ENCODE peak calls at places on chromosomes 13 and 19, in five cellular contexts. Q is hepatic stellate cell, V is Ammon's horn, J is PC-9, N is DMS79. M is an unnamed sample.

GRCh38 chr13:113105032-113105993 is at the start of gene F7:
- DNase-seq in Q (no peak), V (no peak), J (no peak), N (peak), M (no peak)

GRCh38 chr19:42540071-42540553 is 11.8 kb upstream of the CEACAM1 start:
- DNase-seq in Q (no peak), V (no peak), J (no peak), N (peak), M (no peak)

GRCh38 chr13:27130223-27131015 is 41.2 kb downstream of the USP12 start:
- DNase-seq in Q (no peak), V (no peak), J (no peak), N (no peak), M (no peak)

GRCh38 chr13:32246468-32246867 is 68.7 kb downstream of the ZAR1L start:
- DNase-seq in Q (peak), V (peak), J (peak), N (no peak), M (peak)

GRCh38 chr13:89401209-89401810 is 1730.1 kb downstream of the SLITRK5 start:
- DNase-seq in Q (no peak), V (peak), J (peak), N (no peak), M (peak)

GRCh38 chr13:41974262-41974900 is 13.5 kb upstream of the VWA8 start:
- DNase-seq in Q (no peak), V (no peak), J (no peak), N (no peak), M (no peak)

GRCh38 chr13:86681223-86681622 is 882.0 kb upstream of the SLITRK6 start:
- DNase-seq in Q (no peak), V (no peak), J (no peak), N (no peak), M (no peak)

GRCh38 chr19:15479391-15480345 is at the start of gene PGLYRP2:
- DNase-seq in Q (no peak), V (peak), J (peak), N (peak), M (no peak)

M was measured in ACHN.